ENCODE peak calls at places on chromosomes 7 and 10, in seven cellular contexts. One of them, this sample, is unnamed.
A peak's percentile ranks its signal among the peaks of the same experiment; 100 is the strongest.

GRCh38 chr10:44513592-44513991 is 128.7 kb upstream of the CXCL12 start:
- DNase-seq in HCT116: no peak
- DNase-seq in SK-N-SH: peak; percentile 7
- DNase-seq in K562: no peak
- DNase-seq in GM12878: no peak
- DNase-seq in H1: no peak
- DNase-seq in T47D: no peak
- DNase-seq in this sample: no peak

GRCh38 chr10:102579206-102579790 is 65.0 kb upstream of the TRIM8 start:
- DNase-seq in SK-N-SH: no peak
- DNase-seq in GM12878: no peak
- DNase-seq in T47D: no peak
- DNase-seq in HCT116: no peak
- DNase-seq in H1: no peak
- DNase-seq in K562: no peak
- DNase-seq in this sample: no peak

GRCh38 chr10:74078037-74078436 is 72.6 kb downstream of the AP3M1 start:
- DNase-seq in SK-N-SH: no peak
- DNase-seq in HCT116: no peak
- DNase-seq in GM12878: peak; percentile 41
- DNase-seq in T47D: no peak
- DNase-seq in K562: no peak
- DNase-seq in H1: no peak
- DNase-seq in this sample: no peak

GRCh38 chr10:12067336-12067735 is 1.4 kb upstream of the DHTKD1 start:
- DNase-seq in H1: no peak
- DNase-seq in HCT116: no peak
- DNase-seq in SK-N-SH: no peak
- DNase-seq in K562: no peak
- DNase-seq in T47D: no peak
- DNase-seq in GM12878: no peak
- DNase-seq in this sample: no peak

GRCh38 chr10:69684020-69684980 is 54.3 kb downstream of the FAM241B start:
- DNase-seq in SK-N-SH: peak; percentile 39
- DNase-seq in K562: no peak
- DNase-seq in GM12878: no peak
- DNase-seq in H1: no peak
- DNase-seq in HCT116: no peak
- DNase-seq in T47D: no peak
- DNase-seq in this sample: peak; percentile 46

GRCh38 chr7:126185959-126186580 is 1066.7 kb downstream of the GRM8 start:
- DNase-seq in HCT116: no peak
- DNase-seq in GM12878: no peak
- DNase-seq in SK-N-SH: peak; percentile 2
- DNase-seq in T47D: no peak
- DNase-seq in K562: no peak
- DNase-seq in H1: peak; percentile 27
- DNase-seq in this sample: no peak

GRCh38 chr7:32588657-32589056 is 93.4 kb downstream of the AVL9 start:
- DNase-seq in T47D: no peak
- DNase-seq in K562: no peak
- DNase-seq in HCT116: no peak
- DNase-seq in GM12878: no peak
- DNase-seq in H1: no peak
- DNase-seq in SK-N-SH: no peak
- DNase-seq in this sample: peak; percentile 36

GRCh38 chr7:144670251-144670650 is 165.6 kb downstream of the TPK1 start:
- DNase-seq in SK-N-SH: no peak
- DNase-seq in GM12878: no peak
- DNase-seq in H1: no peak
- DNase-seq in HCT116: peak; percentile 4
- DNase-seq in K562: no peak
- DNase-seq in T47D: peak; percentile 10
- DNase-seq in this sample: no peak

GRCh38 chr7:118182618-118183253 is 1.2 kb upstream of the LSM8 start:
- DNase-seq in HCT116: no peak
- DNase-seq in SK-N-SH: no peak
- DNase-seq in H1: no peak
- DNase-seq in K562: no peak
- DNase-seq in T47D: no peak
- DNase-seq in GM12878: no peak
- DNase-seq in this sample: no peak

GRCh38 chr7:83190659-83191389 is 28.1 kb upstream of the PCLO start:
- DNase-seq in K562: no peak
- DNase-seq in GM12878: no peak
- DNase-seq in SK-N-SH: peak; percentile 2
- DNase-seq in HCT116: no peak
- DNase-seq in H1: no peak
- DNase-seq in T47D: no peak
- DNase-seq in this sample: no peak

GRCh38 chr10:116798859-116799258 is 50.4 kb upstream of the ENO4 start:
- DNase-seq in K562: no peak
- DNase-seq in H1: no peak
- DNase-seq in HCT116: no peak
- DNase-seq in SK-N-SH: no peak
- DNase-seq in GM12878: no peak
- DNase-seq in T47D: no peak
- DNase-seq in this sample: no peak

GRCh38 chr7:127708788-127709187 is 56.8 kb downstream of the SND1 start:
- DNase-seq in SK-N-SH: peak; percentile 61
- DNase-seq in GM12878: peak; percentile 34
- DNase-seq in HCT116: peak; percentile 54
- DNase-seq in K562: peak; percentile 65
- DNase-seq in T47D: peak; percentile 81
- DNase-seq in H1: no peak
- DNase-seq in this sample: peak; percentile 57

GRCh38 chr7:152489044-152489443 is 53.2 kb upstream of the KMT2C start:
- DNase-seq in T47D: no peak
- DNase-seq in K562: no peak
- DNase-seq in HCT116: no peak
- DNase-seq in H1: no peak
- DNase-seq in GM12878: no peak
- DNase-seq in SK-N-SH: peak; percentile 52
- DNase-seq in this sample: no peak

GRCh38 chr7:11516328-11516727 is 315.7 kb downstream of the THSD7A start:
- DNase-seq in K562: no peak
- DNase-seq in H1: no peak
- DNase-seq in T47D: no peak
- DNase-seq in HCT116: no peak
- DNase-seq in GM12878: no peak
- DNase-seq in SK-N-SH: no peak
- DNase-seq in this sample: no peak

GRCh38 chr7:117871778-117872538 is 1.3 kb downstream of the CTTNBP2 start:
- DNase-seq in H1: no peak
- DNase-seq in T47D: no peak
- DNase-seq in GM12878: no peak
- DNase-seq in K562: no peak
- DNase-seq in SK-N-SH: peak; percentile 24
- DNase-seq in HCT116: no peak
- DNase-seq in this sample: no peak

GRCh38 chr7:4712371-4713182 is 30.5 kb downstream of the FOXK1 start:
- DNase-seq in SK-N-SH: peak; percentile 32
- DNase-seq in H1: no peak
- DNase-seq in T47D: no peak
- DNase-seq in GM12878: no peak
- DNase-seq in K562: peak; percentile 56
- DNase-seq in HCT116: no peak
- DNase-seq in this sample: peak; percentile 76

GRCh38 chr7:22137466-22137865 is 191.8 kb upstream of the CDCA7L start:
- DNase-seq in GM12878: no peak
- DNase-seq in SK-N-SH: no peak
- DNase-seq in H1: no peak
- DNase-seq in HCT116: no peak
- DNase-seq in K562: no peak
- DNase-seq in T47D: no peak
- DNase-seq in this sample: no peak

GRCh38 chr10:116654816-116655215 is 34.1 kb downstream of the PNLIPRP2 start:
- DNase-seq in GM12878: no peak
- DNase-seq in K562: no peak
- DNase-seq in T47D: peak; percentile 28
- DNase-seq in HCT116: peak; percentile 44
- DNase-seq in H1: no peak
- DNase-seq in SK-N-SH: peak; percentile 46
- DNase-seq in this sample: peak; percentile 19

GRCh38 chr7:140316165-140316661 is 82.1 kb downstream of the SLC37A3 start:
- DNase-seq in GM12878: no peak
- DNase-seq in HCT116: peak; percentile 19
- DNase-seq in H1: no peak
- DNase-seq in SK-N-SH: no peak
- DNase-seq in K562: no peak
- DNase-seq in T47D: peak; percentile 77
- DNase-seq in this sample: no peak

GRCh38 chr7:85719981-85720963 is 533.4 kb upstream of the SEMA3D start:
- DNase-seq in K562: no peak
- DNase-seq in HCT116: no peak
- DNase-seq in GM12878: no peak
- DNase-seq in H1: no peak
- DNase-seq in T47D: no peak
- DNase-seq in SK-N-SH: no peak
- DNase-seq in this sample: no peak

GRCh38 chr10:99659868-99660366 is 608 bp downstream of the ENTPD7 start:
- DNase-seq in T47D: no peak
- DNase-seq in K562: no peak
- DNase-seq in HCT116: no peak
- DNase-seq in GM12878: no peak
- DNase-seq in SK-N-SH: peak; percentile 18
- DNase-seq in H1: no peak
- DNase-seq in this sample: no peak

GRCh38 chr7:99090811-99091582 is 52.9 kb downstream of the SMURF1 start:
- DNase-seq in GM12878: no peak
- DNase-seq in K562: no peak
- DNase-seq in T47D: no peak
- DNase-seq in HCT116: no peak
- DNase-seq in H1: no peak
- DNase-seq in SK-N-SH: no peak
- DNase-seq in this sample: no peak

GRCh38 chr7:40306596-40306995 is 171.8 kb downstream of the SUGCT start:
- DNase-seq in K562: no peak
- DNase-seq in T47D: no peak
- DNase-seq in H1: no peak
- DNase-seq in HCT116: no peak
- DNase-seq in SK-N-SH: no peak
- DNase-seq in GM12878: no peak
- DNase-seq in this sample: no peak

DNA sequence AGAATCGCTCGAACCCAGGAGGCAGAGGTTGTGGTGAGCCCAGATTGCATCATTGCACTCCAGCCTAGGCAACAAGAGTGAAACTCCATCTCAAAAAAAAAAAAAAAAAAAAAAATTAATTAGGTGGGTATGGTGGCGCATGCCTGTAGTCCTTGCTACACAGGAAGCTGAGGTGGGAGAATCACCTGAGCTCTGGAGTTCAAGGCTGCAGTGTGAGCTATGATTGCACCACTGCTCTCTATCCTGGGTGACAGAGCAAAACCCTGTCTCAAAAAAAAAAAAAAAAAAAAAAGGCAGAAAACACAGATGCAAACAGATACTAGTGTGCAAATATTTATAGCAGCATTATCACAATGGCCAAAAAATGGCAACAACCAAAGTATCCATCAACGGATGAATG is 134.4 kb downstream of the RGS10 start:
- DNase-seq in GM12878: no peak
- DNase-seq in HCT116: no peak
- DNase-seq in K562: no peak
- DNase-seq in H1: no peak
- DNase-seq in T47D: no peak
- DNase-seq in SK-N-SH: no peak
- DNase-seq in this sample: peak; percentile 64
- TF ChIP-seq JUND in GM12878: no peak
- TF ChIP-seq JUND in HCT116: no peak
- TF ChIP-seq JUND in K562: no peak
- TF ChIP-seq JUND in H1: no peak
- TF ChIP-seq JUND in T47D: no peak
- TF ChIP-seq JUND in SK-N-SH: no peak
- TF ChIP-seq JUND in this sample: no peak

DNA sequence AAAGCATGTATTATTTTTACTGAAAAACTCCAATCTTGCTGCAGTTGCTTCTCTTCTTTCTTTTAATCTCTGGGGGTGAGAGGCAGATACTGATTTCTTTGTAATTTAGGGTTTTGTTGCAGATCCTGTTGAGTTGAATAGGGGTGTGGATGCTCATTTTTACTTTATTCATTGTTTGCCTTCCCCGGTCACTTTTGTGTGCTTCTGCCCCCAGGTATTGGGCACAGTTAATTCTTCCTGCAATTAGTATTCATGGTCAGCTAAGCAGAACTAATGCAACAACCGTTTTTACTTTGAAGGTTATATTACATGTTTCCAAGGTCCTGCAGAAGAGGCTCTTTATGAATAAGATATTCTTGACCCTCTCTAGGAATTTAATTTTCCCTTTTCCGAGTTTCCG is 96.4 kb downstream of the BUB3 start:
- DNase-seq in K562: no peak
- DNase-seq in GM12878: no peak
- DNase-seq in T47D: no peak
- DNase-seq in HCT116: no peak
- DNase-seq in SK-N-SH: no peak
- DNase-seq in H1: no peak
- DNase-seq in this sample: no peak
- TF ChIP-seq JUND in K562: no peak
- TF ChIP-seq JUND in GM12878: no peak
- TF ChIP-seq JUND in T47D: no peak
- TF ChIP-seq JUND in HCT116: no peak
- TF ChIP-seq JUND in SK-N-SH: no peak
- TF ChIP-seq JUND in H1: no peak
- TF ChIP-seq JUND in this sample: no peak

GRCh38 chr7:55965805-55966421 is 1.5 kb downstream of the NIPSNAP2 start:
- DNase-seq in GM12878: no peak
- DNase-seq in T47D: peak; percentile 79
- DNase-seq in H1: no peak
- DNase-seq in K562: no peak
- DNase-seq in SK-N-SH: no peak
- DNase-seq in HCT116: no peak
- DNase-seq in this sample: peak; percentile 54
- TF ChIP-seq JUND in GM12878: no peak
- TF ChIP-seq JUND in T47D: no peak
- TF ChIP-seq JUND in H1: no peak
- TF ChIP-seq JUND in K562: no peak
- TF ChIP-seq JUND in SK-N-SH: peak; percentile 79
- TF ChIP-seq JUND in HCT116: no peak
- TF ChIP-seq JUND in this sample: no peak

GRCh38 chr10:131204406-131205152 is 106.9 kb downstream of the TCERG1L start:
- DNase-seq in T47D: no peak
- DNase-seq in H1: no peak
- DNase-seq in GM12878: no peak
- DNase-seq in HCT116: no peak
- DNase-seq in K562: no peak
- DNase-seq in SK-N-SH: no peak
- DNase-seq in this sample: no peak
- TF ChIP-seq JUND in T47D: no peak
- TF ChIP-seq JUND in H1: no peak
- TF ChIP-seq JUND in GM12878: no peak
- TF ChIP-seq JUND in HCT116: no peak
- TF ChIP-seq JUND in K562: no peak
- TF ChIP-seq JUND in SK-N-SH: no peak
- TF ChIP-seq JUND in this sample: no peak